ENCODE peak calls at places on chromosomes 3 and 15, in ten cellular contexts. T is esophagus muscularis mucosa, J is A549, Q is HepG2, I is breast epithelium, F is ovary, C is transverse colon, H is heart left ventricle, O is esophagus squamous epithelium, M is NB4. N is an unnamed sample.
A peak's percentile ranks its signal among the peaks of the same experiment; 100 is the strongest.

GRCh38 chr15:76988874-76989780 is 5.8 kb upstream of the PSTPIP1 start:
- DNase-seq in T (no peak), J (no peak), Q (no peak), I (no peak), F (no peak), C (no peak), H (peak; percentile 40), O (no peak), M (peak; percentile 61), N (no peak)

GRCh38 chr15:61828008-61828407 is 232.2 kb downstream of the VPS13C start:
- DNase-seq in T (peak; percentile 87), J (peak; percentile 31), Q (peak; percentile 23), I (no peak), F (no peak), C (no peak), H (no peak), O (no peak), M (no peak), N (no peak)

GRCh38 chr15:70142072-70142321 is 44.3 kb upstream of the TLE3 start:
- DNase-seq in T (no peak), J (no peak), Q (no peak), I (no peak), F (no peak), C (no peak), H (no peak), O (no peak), M (no peak), N (no peak)

GRCh38 chr3:43273429-43273828 is 12.9 kb upstream of the SNRK start:
- DNase-seq in T (peak; percentile 84), J (no peak), Q (no peak), I (no peak), F (no peak), C (no peak), H (no peak), O (no peak), M (no peak), N (no peak)

GRCh38 chr3:13229291-13229949 is 156.2 kb upstream of the IQSEC1 start:
- DNase-seq in T (no peak), J (peak; percentile 53), Q (peak; percentile 37), I (no peak), F (no peak), C (no peak), H (no peak), O (no peak), M (peak; percentile 65), N (peak; percentile 47)

GRCh38 chr3:111812680-111813079 is 46.4 kb upstream of the PHLDB2 start:
- DNase-seq in T (no peak), J (no peak), Q (no peak), I (no peak), F (no peak), C (no peak), H (no peak), O (no peak), M (no peak), N (no peak)

GRCh38 chr3:4956743-4957142 is 22.5 kb upstream of the BHLHE40 start:
- DNase-seq in T (no peak), J (no peak), Q (no peak), I (no peak), F (no peak), C (no peak), H (no peak), O (no peak), M (no peak), N (no peak)

GRCh38 chr3:87200059-87200458 is 27.1 kb upstream of the CHMP2B start:
- DNase-seq in T (no peak), J (no peak), Q (no peak), I (no peak), F (no peak), C (no peak), H (no peak), O (no peak), M (no peak), N (no peak)

GRCh38 chr15:101494251-101494796 is 4.8 kb upstream of the PCSK6 start:
- DNase-seq in T (peak; percentile 53), J (no peak), Q (no peak), I (no peak), F (no peak), C (no peak), H (no peak), O (no peak), M (no peak), N (no peak)

GRCh38 chr15:96181873-96182301 is 148.6 kb upstream of the NR2F2 start:
- DNase-seq in T (no peak), J (no peak), Q (no peak), I (no peak), F (peak; percentile 80), C (peak; percentile 33), H (peak; percentile 42), O (no peak), M (no peak), N (peak; percentile 79)

GRCh38 chr3:126134219-126134975 is 46.0 kb downstream of the ALDH1L1 start:
- DNase-seq in T (peak; percentile 92), J (peak; percentile 32), Q (peak; percentile 31), I (peak; percentile 66), F (peak; percentile 74), C (peak; percentile 65), H (peak; percentile 57), O (no peak), M (peak; percentile 62), N (peak; percentile 57)

GRCh38 chr15:74035121-74035829 is 40.8 kb downstream of the PML start:
- DNase-seq in T (no peak), J (no peak), Q (no peak), I (no peak), F (no peak), C (no peak), H (no peak), O (no peak), M (no peak), N (no peak)

GRCh38 chr3:12993022-12993622 is 80.1 kb downstream of the IQSEC1 start:
- DNase-seq in T (no peak), J (no peak), Q (peak; percentile 39), I (no peak), F (peak; percentile 43), C (peak; percentile 26), H (peak; percentile 36), O (no peak), M (no peak), N (no peak)

GRCh38 chr15:53251998-53252397 is 461.9 kb upstream of the ONECUT1 start:
- DNase-seq in T (no peak), J (no peak), Q (peak; percentile 23), I (no peak), F (no peak), C (no peak), H (no peak), O (no peak), M (no peak), N (peak; percentile 52)

GRCh38 chr15:91912336-91912735 is 58.8 kb downstream of the SLCO3A1 start:
- DNase-seq in T (no peak), J (no peak), Q (no peak), I (no peak), F (no peak), C (no peak), H (no peak), O (no peak), M (no peak), N (no peak)

DNA sequence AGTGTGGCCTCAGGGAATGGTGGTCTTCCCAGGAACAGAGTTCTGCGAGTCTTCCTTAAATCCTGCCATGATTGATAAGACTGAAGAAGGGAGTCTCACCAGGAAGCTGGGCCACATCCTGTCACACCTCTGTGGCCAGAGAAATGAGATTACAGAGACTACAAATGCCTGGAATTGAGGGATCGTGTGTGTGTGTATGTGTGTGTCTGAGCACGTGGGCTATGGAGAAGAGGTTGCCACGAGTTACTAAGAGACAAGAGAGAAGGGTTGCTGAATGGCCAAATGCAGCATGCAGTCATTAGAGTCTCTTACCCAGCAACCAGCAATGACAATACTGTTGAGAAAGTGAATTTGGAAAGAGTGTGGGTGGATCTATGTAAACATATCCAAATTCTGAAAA is 443.1 kb downstream of the MFSD1 start:
- DNase-seq in T (no peak), J (no peak), Q (no peak), I (no peak), F (no peak), C (no peak), H (no peak), O (no peak), M (no peak), N (no peak)
- TF ChIP-seq POLR2A in T (no peak), J (no peak), Q (no peak), I (no peak), F (no peak), C (no peak), H (no peak), O (no peak), M (no peak), N (no peak)

GRCh38 chr3:185926445-185926844 is 11.4 kb downstream of the TRA2B start:
- DNase-seq in T (no peak), J (no peak), Q (no peak), I (no peak), F (no peak), C (peak; percentile 19), H (no peak), O (no peak), M (no peak), N (no peak)
- TF ChIP-seq POLR2A in T (no peak), J (no peak), Q (peak; percentile 35), I (no peak), F (no peak), C (no peak), H (no peak), O (no peak), M (no peak), N (no peak)

DNA sequence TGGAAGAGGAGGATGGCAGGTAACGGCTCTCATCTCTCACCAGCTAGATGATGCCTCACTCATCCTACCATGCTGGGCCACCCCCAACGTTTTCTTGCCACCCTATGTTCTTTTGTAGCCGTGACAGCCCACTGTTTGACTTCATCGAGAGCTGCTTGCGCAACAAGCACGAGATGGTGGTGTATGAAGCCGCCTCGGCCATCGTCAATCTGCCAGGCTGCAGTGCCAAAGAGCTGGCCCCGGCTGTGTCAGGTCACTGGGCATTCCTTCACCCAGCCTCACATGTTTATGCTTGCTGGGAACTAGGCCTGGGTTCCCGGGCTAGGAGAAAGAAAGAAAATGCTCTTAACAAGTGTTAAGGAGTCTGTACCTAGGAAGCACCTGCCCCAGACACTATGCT is 8.2 kb downstream of the COPG1 start:
- DNase-seq in T (no peak), J (no peak), Q (no peak), I (no peak), F (no peak), C (no peak), H (no peak), O (no peak), M (no peak), N (peak; percentile 90)
- TF ChIP-seq POLR2A in T (no peak), J (no peak), Q (no peak), I (no peak), F (no peak), C (no peak), H (no peak), O (no peak), M (no peak), N (no peak)

DNA sequence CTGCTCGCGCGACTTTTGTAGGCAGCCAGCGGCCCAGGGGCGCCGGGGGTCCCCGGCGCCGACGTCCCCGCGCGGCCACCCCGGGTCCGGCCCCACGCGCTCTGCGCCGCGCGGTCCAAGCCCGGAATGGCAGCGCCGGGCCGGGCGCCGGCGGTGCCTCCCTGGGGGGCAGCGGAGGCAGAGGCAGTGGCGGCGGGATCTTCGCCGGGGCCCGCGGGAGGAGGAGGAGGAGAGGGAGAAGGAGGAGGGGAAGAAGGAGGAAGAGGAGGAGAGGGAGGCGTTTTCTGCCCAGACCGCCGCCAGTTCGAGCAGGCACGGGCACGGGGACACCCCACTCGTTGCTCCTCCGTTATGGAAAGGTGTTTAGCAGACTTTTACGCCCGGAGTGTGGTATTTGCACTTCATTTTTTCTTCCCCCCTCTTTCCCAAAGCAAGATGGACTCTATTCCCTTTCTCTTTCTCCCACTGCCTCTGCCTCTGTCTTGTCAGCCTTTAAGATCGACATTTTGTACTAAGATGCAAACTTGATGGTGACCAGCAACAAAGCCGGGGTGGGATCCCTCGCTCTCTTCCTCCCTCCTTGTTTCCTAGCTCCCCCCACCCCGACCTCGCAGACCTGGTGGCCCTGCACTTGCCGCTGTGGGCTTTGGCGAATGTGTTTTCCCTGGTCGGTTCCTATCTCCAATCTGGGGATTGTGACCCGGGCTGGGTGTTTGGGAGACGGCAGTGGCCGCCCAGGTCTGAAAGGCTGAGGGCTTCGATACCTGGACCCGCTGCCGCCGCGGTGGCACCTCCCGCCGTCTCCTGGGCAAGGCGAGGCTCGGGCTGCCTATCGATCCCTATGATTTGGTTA is 2.6 kb downstream of the BBX start:
- DNase-seq in T (no peak), J (peak; percentile 6), Q (no peak), I (peak; percentile 54), F (peak; percentile 60), C (peak; percentile 23), H (peak; percentile 51), O (no peak), M (peak; percentile 51), N (peak; percentile 58)
- TF ChIP-seq POLR2A in T (no peak), J (no peak), Q (no peak), I (no peak), F (no peak), C (no peak), H (no peak), O (no peak), M (peak; percentile 20), N (peak; percentile 3)

N was measured in right lobe of liver.